ENCODE peak calls at places on chromosomes 13 and 19, in ten cellular contexts. H, J, R, G, S, F, V, Y, N and W are unnamed samples.

GRCh38 chr13:33004454-33004853 is 11.8 kb upstream of the KL start:
- DNase-seq in G (no peak), F (no peak), R (peak; percentile 48), V (no peak), H (no peak), S (no peak), Y (no peak), N (no peak), J (no peak), W (no peak)

GRCh38 chr13:98253526-98253925 is 76.5 kb upstream of the RNF113B start:
- DNase-seq in F (no peak), R (no peak), H (no peak), J (no peak), S (no peak), Y (peak; percentile 82), N (no peak), G (no peak), V (no peak), W (no peak)

GRCh38 chr13:33227927-33228644 is 57.5 kb downstream of the STARD13 start:
- DNase-seq in Y (no peak), G (no peak), F (no peak), N (no peak), H (no peak), R (no peak), V (no peak), S (no peak), J (no peak), W (no peak)

GRCh38 chr19:19366691-19367396 is 38.6 kb upstream of the GATAD2A start:
- DNase-seq in Y (peak; percentile 77), S (peak; percentile 39), J (no peak), R (peak; percentile 58), N (peak; percentile 68), F (peak; percentile 84), G (peak; percentile 56), V (peak; percentile 84), H (peak; percentile 74), W (no peak)

GRCh38 chr13:100646030-100646673 is 28.4 kb downstream of the TMTC4 start:
- DNase-seq in H (peak; percentile 2), N (peak; percentile 27), S (no peak), R (no peak), J (no peak), V (no peak), Y (peak; percentile 63), F (peak; percentile 59), G (no peak), W (no peak)

GRCh38 chr13:43990829-43991228 is 111.1 kb downstream of the LACC1 start:
- DNase-seq in J (no peak), H (no peak), Y (no peak), F (no peak), N (no peak), R (no peak), S (no peak), V (no peak), G (no peak), W (no peak)

GRCh38 chr19:42436006-42436405 is 6.7 kb downstream of the CXCL17 start:
- DNase-seq in V (no peak), S (no peak), J (no peak), Y (peak; percentile 89), H (no peak), F (no peak), G (no peak), N (no peak), R (no peak), W (no peak)

GRCh38 chr13:69935043-69935442 is 172.6 kb upstream of the ATXN8OS start:
- DNase-seq in G (no peak), R (no peak), N (peak; percentile 18), H (no peak), Y (no peak), J (no peak), S (no peak), V (no peak), F (no peak), W (no peak)

GRCh38 chr19:45153339-45154063 is 7.3 kb downstream of the NKPD1 start:
- DNase-seq in F (peak; percentile 85), N (no peak), S (no peak), V (no peak), Y (peak; percentile 73), H (no peak), R (peak; percentile 47), G (peak; percentile 51), J (no peak), W (peak; percentile 66)

GRCh38 chr13:24307211-24308067 is 1.9 kb upstream of the C1QTNF9 start:
- DNase-seq in R (no peak), J (no peak), F (peak; percentile 18), H (no peak), Y (no peak), S (no peak), V (no peak), G (no peak), N (no peak), W (no peak)

GRCh38 chr13:98690348-98691041 is 62.0 kb downstream of the SLC15A1 start:
- DNase-seq in H (no peak), G (no peak), J (no peak), F (no peak), Y (no peak), V (no peak), S (no peak), N (no peak), R (no peak), W (no peak)

GRCh38 chr19:9323557-9323918 is 441 bp upstream of the ZNF559 start:
- DNase-seq in V (peak; percentile 86), J (peak; percentile 14), G (peak; percentile 75), Y (peak; percentile 89), N (peak; percentile 69), F (no peak), H (peak; percentile 44), S (peak; percentile 34), R (peak; percentile 83), W (no peak)

GRCh38 chr19:9324584-9324962 is 594 bp downstream of the ZNF559 start:
- DNase-seq in Y (peak; percentile 4), S (no peak), N (no peak), G (no peak), F (no peak), V (no peak), J (no peak), H (peak; percentile 4), R (no peak), W (no peak)

GRCh38 chr19:9321338-9321737 is 2.6 kb upstream of the ZNF559 start:
- DNase-seq in R (no peak), V (no peak), F (no peak), N (no peak), H (no peak), Y (no peak), J (no peak), S (no peak), G (no peak), W (no peak)

GRCh38 chr19:9329999-9330398 is 6.0 kb downstream of the ZNF559 start:
- DNase-seq in S (no peak), V (no peak), Y (no peak), R (no peak), G (no peak), N (no peak), F (no peak), J (no peak), H (no peak), W (no peak)

GRCh38 chr19:9323919-9324583 is at the start of gene ZNF559:
- DNase-seq in J (peak; percentile 74), H (peak; percentile 97), R (peak; percentile 93), G (peak; percentile 95), S (peak; percentile 90), N (peak; percentile 86), F (peak; percentile 97), Y (peak; percentile 98), V (peak; percentile 96), W (peak; percentile 90)
- TF ChIP-seq CTCF in J (peak; percentile 0), H (peak; percentile 27), R (no peak), G (peak; percentile 45), S (peak; percentile 51), N (peak; percentile 29), F (peak; percentile 52), Y (peak; percentile 34), V (peak; percentile 29), W (peak; percentile 53)

DNA sequence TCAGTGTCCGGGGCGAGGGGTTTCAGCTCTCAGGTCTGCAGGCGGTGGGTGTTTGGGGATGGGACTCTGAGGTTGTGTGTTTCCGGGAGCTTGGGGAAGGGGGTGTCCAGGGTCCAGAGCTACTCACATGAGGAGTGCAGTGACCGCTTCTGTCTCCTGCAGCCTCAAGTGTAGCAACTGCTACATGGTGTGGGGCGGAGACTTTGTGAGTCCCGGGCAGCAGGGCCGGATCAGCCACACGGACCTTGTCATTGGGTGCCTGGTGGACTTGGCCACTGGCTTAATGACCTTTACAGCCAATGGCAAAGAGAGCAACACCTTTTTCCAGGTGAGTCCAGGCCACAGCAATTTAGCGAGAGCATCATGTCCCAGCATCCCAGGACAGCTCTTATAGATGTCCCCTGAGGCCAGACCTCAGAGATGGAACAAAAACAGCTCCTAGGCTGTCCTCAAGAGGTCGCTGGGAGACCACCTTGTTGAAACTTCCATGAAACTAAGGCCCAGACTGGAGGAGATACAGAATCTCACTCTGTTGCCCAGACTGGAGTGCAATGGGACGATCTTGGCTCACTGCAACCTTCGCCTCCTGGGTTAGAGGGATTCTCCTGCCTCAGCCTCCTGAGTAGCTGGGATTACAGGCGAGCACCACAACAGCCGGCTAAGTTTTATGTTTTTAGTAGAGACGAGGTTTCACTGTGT is 44.9 kb downstream of the RYR1 start:
- DNase-seq in N (peak; percentile 1), F (peak; percentile 65), R (no peak), Y (no peak), G (no peak), H (peak; percentile 18), J (no peak), S (no peak), V (no peak), W (no peak)
- TF ChIP-seq CTCF in N (no peak), F (peak; percentile 56), R (no peak), Y (no peak), G (no peak), H (no peak), J (no peak), S (peak; percentile 10), V (no peak), W (no peak)

GRCh38 chr19:11227201-11227886 is 12.1 kb upstream of the ANGPTL8 start:
- DNase-seq in Y (no peak), H (peak; percentile 48), V (no peak), R (no peak), J (no peak), F (peak; percentile 28), S (no peak), N (peak; percentile 14), G (no peak), W (no peak)
- TF ChIP-seq CTCF in Y (no peak), H (no peak), V (no peak), R (no peak), J (no peak), F (peak; percentile 38), S (no peak), N (peak; percentile 15), G (no peak), W (no peak)

DNA sequence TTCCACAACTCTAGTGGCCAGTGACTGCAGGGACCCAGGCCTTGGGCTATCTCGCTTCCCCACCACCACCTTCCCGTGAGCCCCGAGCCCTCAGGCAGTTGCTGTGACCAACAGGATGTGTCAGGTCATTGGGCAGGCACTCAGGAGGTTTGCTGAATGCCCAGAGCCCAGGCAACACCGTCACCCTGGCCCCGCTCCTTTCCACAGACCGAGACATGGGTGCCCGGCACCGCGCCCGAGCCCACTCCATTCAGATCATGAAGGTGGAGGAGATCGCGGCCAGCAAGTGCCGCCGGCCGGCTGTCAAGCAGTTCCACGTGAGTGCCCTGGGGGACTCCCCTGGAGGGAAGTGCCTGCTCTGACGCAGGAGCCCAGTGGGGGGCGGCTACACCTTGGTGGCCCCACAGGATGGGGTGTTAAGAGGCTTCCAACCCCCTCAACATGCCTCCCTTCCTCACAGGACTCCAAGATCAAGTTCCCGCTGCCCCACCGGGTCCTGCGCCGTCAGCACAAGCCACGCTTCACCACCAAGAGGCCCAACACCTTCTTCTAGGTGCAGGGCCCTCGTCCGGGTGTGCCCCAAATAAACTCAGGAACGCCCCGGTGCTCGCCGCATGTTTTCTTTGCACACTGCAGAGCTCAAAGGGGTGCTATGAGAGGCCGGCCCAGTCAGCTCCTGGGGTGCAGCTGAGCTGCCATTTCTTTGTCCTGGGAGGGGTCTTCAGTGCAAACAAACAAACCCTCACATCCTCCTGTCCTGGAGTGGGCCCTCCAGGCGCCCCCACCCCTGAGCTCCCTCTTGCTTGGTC is 3.2 kb downstream of the RPL18A start:
- DNase-seq in R (no peak), G (no peak), J (no peak), F (no peak), S (no peak), V (no peak), N (no peak), H (no peak), Y (no peak), W (no peak)
- TF ChIP-seq CTCF in R (no peak), G (no peak), J (no peak), F (no peak), S (no peak), V (no peak), N (no peak), H (no peak), Y (no peak), W (no peak)